ENCODE peak calls at places on chromosomes 3 and 15, in five cellular contexts. G is adipocyte, E is Calu3, N is GM04504, I is foreskin fibroblast. A is an unnamed sample.

GRCh38 chr3:54631507-54632280 is 296.2 kb downstream of the LRTM1 start:
- DNase-seq in E (no peak), N (peak; percentile 5), G (no peak), I (no peak), A (no peak)

GRCh38 chr3:32297366-32297765 is 58.9 kb downstream of the CMTM8 start:
- DNase-seq in E (no peak), G (no peak), N (no peak), I (no peak), A (no peak)

GRCh38 chr3:32186097-32186496 is 52.4 kb upstream of the CMTM8 start:
- DNase-seq in I (no peak), G (no peak), N (no peak), E (no peak), A (no peak)

GRCh38 chr3:162704991-162705390 is 1208.4 kb downstream of the OTOL1 start:
- DNase-seq in I (no peak), E (no peak), N (no peak), G (no peak), A (no peak)

GRCh38 chr3:138573138-138573537 is 20.9 kb downstream of the CEP70 start:
- DNase-seq in I (no peak), E (no peak), G (no peak), N (no peak), A (no peak)

GRCh38 chr3:50352762-50353161 is 2.1 kb downstream of the CYB561D2 start:
- DNase-seq in N (no peak), I (peak; percentile 49), G (no peak), E (no peak), A (no peak)

GRCh38 chr3:5423523-5423922 is 236.0 kb downstream of the EDEM1 start:
- DNase-seq in E (no peak), N (no peak), G (no peak), I (no peak), A (no peak)

GRCh38 chr3:60720696-60721228 is 530.5 kb downstream of the FHIT start:
- DNase-seq in I (no peak), N (peak; percentile 92), E (no peak), G (no peak), A (no peak)

GRCh38 chr15:37220949-37221670 is 120.8 kb upstream of the MEIS2 start:
- DNase-seq in I (no peak), E (no peak), N (no peak), G (no peak), A (no peak)

GRCh38 chr3:73624363-73625123 is at the start of gene PDZRN3:
- DNase-seq in E (no peak), N (peak; percentile 59), I (peak; percentile 88), G (peak; percentile 95), A (no peak)